ENCODE peak calls at places on chromosomes 11 and 22, in seven cellular contexts. L, I, X, C, K, V and G are unnamed samples.

GRCh38 chr11:83069441-83070043 is 2.2 kb downstream of the RAB30 start:
- DNase-seq in L (no peak), I (peak; percentile 62), X (no peak), C (no peak), K (no peak), V (no peak), G (no peak)

GRCh38 chr11:123484448-123484847 is 54.4 kb downstream of the GRAMD1B start:
- DNase-seq in L (no peak), I (no peak), X (no peak), C (no peak), K (no peak), V (no peak), G (no peak)

GRCh38 chr22:23878219-23878618 is 16.0 kb upstream of the MIF start:
- DNase-seq in L (peak; percentile 73), I (no peak), X (no peak), C (no peak), K (peak; percentile 45), V (no peak), G (no peak)

GRCh38 chr11:70077411-70078094 is 564 bp upstream of the ANO1 start:
- DNase-seq in L (no peak), I (no peak), X (no peak), C (peak; percentile 28), K (no peak), V (no peak), G (no peak)

GRCh38 chr11:45429719-45430118 is 143.6 kb upstream of the SYT13 start:
- DNase-seq in L (no peak), I (no peak), X (no peak), C (no peak), K (no peak), V (no peak), G (no peak)

GRCh38 chr11:12727556-12728070 is 53.4 kb downstream of the TEAD1 start:
- DNase-seq in L (no peak), I (no peak), X (no peak), C (no peak), K (no peak), V (no peak), G (no peak)

GRCh38 chr11:72831521-72832300 is 17.5 kb downstream of the ATG16L2 start:
- DNase-seq in L (peak; percentile 91), I (peak; percentile 70), X (peak; percentile 75), C (peak; percentile 86), K (peak; percentile 87), V (peak; percentile 68), G (peak; percentile 87)

GRCh38 chr11:118908931-118909618 is 16.7 kb downstream of the BCL9L start:
- DNase-seq in L (peak; percentile 94), I (no peak), X (no peak), C (peak; percentile 99), K (peak; percentile 89), V (no peak), G (peak; percentile 83)

GRCh38 chr11:130327716-130328115 is 13.0 kb upstream of the ZBTB44 start:
- DNase-seq in L (no peak), I (no peak), X (no peak), C (no peak), K (no peak), V (no peak), G (no peak)

GRCh38 chr11:112961751-112962747 is 829 bp downstream of the NCAM1 start:
- DNase-seq in L (peak; percentile 50), I (no peak), X (no peak), C (peak; percentile 64), K (peak; percentile 24), V (no peak), G (no peak)

GRCh38 chr11:82494988-82495432 is 238.7 kb downstream of the FAM181B start:
- DNase-seq in L (no peak), I (peak; percentile 29), X (peak; percentile 30), C (no peak), K (no peak), V (no peak), G (no peak)

GRCh38 chr11:80462211-80462610 is 1021.4 kb upstream of the TENM4 start:
- DNase-seq in L (no peak), I (no peak), X (no peak), C (no peak), K (no peak), V (no peak), G (no peak)

GRCh38 chr11:27388869-27389268 is 25.9 kb upstream of the CCDC34 start:
- DNase-seq in L (no peak), I (no peak), X (no peak), C (no peak), K (no peak), V (peak; percentile 88), G (no peak)

GRCh38 chr11:63670077-63670737 is 969 bp downstream of the ATL3 start:
- DNase-seq in L (no peak), I (peak; percentile 17), X (no peak), C (no peak), K (no peak), V (no peak), G (no peak)

GRCh38 chr11:130801287-130802146 is 114.8 kb downstream of the SNX19 start:
- DNase-seq in L (no peak), I (no peak), X (no peak), C (no peak), K (no peak), V (no peak), G (no peak)

GRCh38 chr11:121717296-121717695 is 264.5 kb upstream of the SORL1-AS1 start:
- DNase-seq in L (no peak), I (no peak), X (no peak), C (no peak), K (no peak), V (no peak), G (no peak)

GRCh38 chr11:20474176-20474950 is 86.8 kb downstream of the PRMT3 start:
- DNase-seq in L (peak; percentile 43), I (no peak), X (peak; percentile 8), C (no peak), K (peak; percentile 18), V (peak; percentile 57), G (no peak)

GRCh38 chr11:16978021-16978370 is 36.2 kb downstream of the PLEKHA7 start:
- DNase-seq in L (no peak), I (no peak), X (no peak), C (no peak), K (no peak), V (no peak), G (no peak)

GRCh38 chr11:8777907-8778767 is 95.5 kb downstream of the RPL27A start:
- DNase-seq in L (peak; percentile 80), I (peak; percentile 5), X (no peak), C (no peak), K (peak; percentile 69), V (no peak), G (no peak)

GRCh38 chr11:8779107-8779506 is 96.5 kb downstream of the RPL27A start:
- DNase-seq in L (no peak), I (no peak), X (no peak), C (no peak), K (no peak), V (no peak), G (no peak)

GRCh38 chr11:8775341-8776133 is 92.9 kb downstream of the RPL27A start:
- DNase-seq in L (no peak), I (no peak), X (no peak), C (peak; percentile 75), K (no peak), V (no peak), G (no peak)

GRCh38 chr11:8773916-8774537 is 91.4 kb downstream of the RPL27A start:
- DNase-seq in L (no peak), I (no peak), X (no peak), C (no peak), K (no peak), V (peak; percentile 44), G (no peak)

GRCh38 chr11:8776209-8776608 is 93.6 kb downstream of the RPL27A start:
- DNase-seq in L (no peak), I (no peak), X (no peak), C (no peak), K (no peak), V (no peak), G (no peak)
- H3K4me3 ChIP-seq in L (no peak overlapping the region), I (no peak overlapping the region), X (no peak overlapping the region), C (no peak overlapping the region), K (no peak overlapping the region), V (no peak overlapping the region), G (no peak overlapping the region)

GRCh38 chr22:42282943-42283287 is 12.5 kb upstream of the TCF20 start:
- DNase-seq in L (no peak), I (no peak), X (no peak), C (no peak), K (no peak), V (no peak), G (no peak)
- H3K4me3 ChIP-seq in L (peak overlapping the region; percentile 46), I (no peak overlapping the region), X (no peak overlapping the region), C (no peak overlapping the region), K (peak overlapping the region; percentile 54), V (no peak overlapping the region), G (peak overlapping the region; percentile 22)

GRCh38 chr11:57426439-57426753 is 525 bp downstream of the SLC43A3 start:
- DNase-seq in L (no peak), I (peak; percentile 28), X (no peak), C (no peak), K (no peak), V (no peak), G (no peak)

GRCh38 chr11:57424802-57425564 is 1.9 kb downstream of the SLC43A3 start:
- DNase-seq in L (peak; percentile 86), I (peak; percentile 55), X (no peak), C (peak; percentile 48), K (peak; percentile 61), V (peak; percentile 55), G (peak; percentile 82)

GRCh38 chr11:57426754-57427691 is at the start of gene SLC43A3:
- DNase-seq in L (peak; percentile 85), I (peak; percentile 75), X (peak; percentile 38), C (no peak), K (peak; percentile 75), V (no peak), G (peak; percentile 63)

GRCh38 chr11:57424137-57424801 is 2.7 kb downstream of the SLC43A3 start:
- DNase-seq in L (no peak), I (no peak), X (no peak), C (no peak), K (no peak), V (no peak), G (no peak)

DNA sequence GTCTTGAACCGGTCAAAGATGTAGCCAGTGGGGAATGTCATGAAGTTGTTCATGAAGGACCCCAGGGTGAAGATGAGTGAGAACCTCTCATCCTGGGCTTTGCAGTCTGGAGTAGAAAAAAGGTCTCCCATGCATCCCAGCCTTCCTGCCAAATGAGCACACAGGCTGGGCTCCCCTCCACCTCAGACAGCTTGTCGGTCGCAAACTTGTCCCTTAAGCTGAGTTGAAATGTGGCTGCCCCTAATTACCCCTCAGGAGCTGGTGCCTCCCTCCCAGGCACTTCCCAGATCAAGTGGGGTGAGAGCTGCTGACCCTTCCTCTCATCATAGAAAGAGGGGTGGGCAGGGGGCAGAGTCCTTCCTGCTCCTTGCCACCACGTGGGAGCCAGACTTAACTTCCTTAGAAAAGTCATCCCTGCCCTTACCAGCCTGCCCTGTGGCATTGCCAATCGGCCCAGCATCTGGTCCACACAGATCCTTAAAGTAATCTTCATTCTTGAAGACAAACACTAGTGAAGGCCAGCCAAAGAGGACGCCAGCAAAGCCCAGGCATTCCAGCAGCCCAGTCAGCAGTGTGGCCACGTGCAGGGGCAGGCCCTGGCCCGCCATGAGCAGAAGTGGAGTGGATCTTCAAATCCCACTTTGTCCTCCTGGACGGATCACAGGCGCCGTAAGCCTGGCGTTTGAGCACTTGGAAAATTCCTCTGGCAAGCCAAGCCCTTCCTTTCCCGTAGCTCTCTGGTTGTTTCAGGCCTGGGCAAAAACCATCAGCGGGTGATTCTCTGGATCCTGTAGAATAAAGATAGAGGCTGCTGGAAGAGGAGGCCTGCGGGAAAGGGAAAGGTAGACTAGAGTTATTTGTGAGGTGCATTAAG is 1.1 kb downstream of the SLC43A3 start:
- DNase-seq in L (peak; percentile 75), I (no peak), X (no peak), C (no peak), K (peak; percentile 65), V (no peak), G (peak; percentile 59)
- H3K4me3 ChIP-seq in L (peak overlapping the region; percentile 66), I (peak overlapping the region; percentile 75), X (no peak overlapping the region), C (no peak overlapping the region), K (peak overlapping the region; percentile 72), V (peak overlapping the region; percentile 6), G (peak overlapping the region; percentile 40)

GRCh38 chr11:67292671-67293070 is 3.6 kb downstream of the ANKRD13D start:
- DNase-seq in L (no peak), I (no peak), X (no peak), C (no peak), K (no peak), V (no peak), G (no peak)
- H3K4me3 ChIP-seq in L (no peak overlapping the region), I (no peak overlapping the region), X (no peak overlapping the region), C (no peak overlapping the region), K (no peak overlapping the region), V (no peak overlapping the region), G (no peak overlapping the region)